ENCODE peak calls at places on chromosome 1, in five cellular contexts. H is GM23338, Y is A549, E is right lobe of liver, Q is lower lobe of right lung. G is an unnamed sample. For H3K4me1, the result is how much of the 10 kb centered on the place peaks cover.

GRCh38 chr1:72011721-72012120 is 270.6 kb downstream of the NEGR1 start:
- DNase-seq in Q (no peak), Y (no peak), H (no peak), E (no peak), G (no peak)

GRCh38 chr1:85628791-85629531 is 48.4 kb downstream of the CCN1 start:
- DNase-seq in H (peak), E (peak), Y (peak), Q (peak), G (no peak)

GRCh38 chr1:189429610-189430009 is 1048.1 kb downstream of the BRINP3 start:
- DNase-seq in Y (peak), H (peak), Q (no peak), E (no peak), G (no peak)

GRCh38 chr1:32303997-32304622 is 12.2 kb downstream of the HDAC1 start:
- DNase-seq in Y (no peak), Q (no peak), E (no peak), H (no peak), G (no peak)

GRCh38 chr1:244836135-244836521 is 670 bp downstream of the COX20 start:
- DNase-seq in E (no peak), H (peak), Y (peak), Q (no peak), G (no peak)

GRCh38 chr1:198641506-198641905 is 2.7 kb downstream of the PTPRC start:
- DNase-seq in E (no peak), Y (no peak), Q (no peak), H (no peak), G (no peak)

GRCh38 chr1:228464487-228464983 is 22.6 kb upstream of the RNF187 start:
- DNase-seq in Y (peak), H (peak), Q (peak), E (peak), G (no peak)

GRCh38 chr1:56137829-56138505 is 441.4 kb downstream of the PLPP3 start:
- DNase-seq in E (no peak), H (no peak), Y (no peak), Q (no peak), G (no peak)

GRCh38 chr1:198788561-198789064 is 149.8 kb downstream of the PTPRC start:
- DNase-seq in H (peak), Q (peak), Y (no peak), E (no peak), G (no peak)

GRCh38 chr1:167119696-167120095 is 25.8 kb downstream of the STYXL2 start:
- DNase-seq in Q (no peak), H (no peak), E (no peak), Y (no peak), G (no peak)

GRCh38 chr1:150876111-150876434 is 326 bp downstream of the ARNT start:
- DNase-seq in E (no peak), Y (no peak), Q (no peak), H (peak), G (no peak)

GRCh38 chr1:150887018-150887417 is at the start of gene CTXND2:
- DNase-seq in Q (no peak), Y (no peak), H (peak), E (no peak), G (no peak)

GRCh38 chr1:150877220-150877516 is 769 bp upstream of the ARNT start:
- DNase-seq in H (peak), Y (peak), E (no peak), Q (no peak), G (no peak)

GRCh38 chr1:150881331-150882070 is 5.1 kb upstream of the ARNT start:
- DNase-seq in Y (peak), E (no peak), H (no peak), Q (no peak), G (peak)
- TF ChIP-seq CTCF in Y (no peak), E (no peak), H (no peak), Q (no peak), G (no peak)

GRCh38 chr1:15189692-15190321 is 36.3 kb downstream of the TMEM51 start:
- DNase-seq in E (no peak), Y (peak), Q (no peak), H (no peak), G (no peak)
- H3K27ac ChIP-seq in E (no peak), Y (peak), Q (no peak), H (no peak), G (no peak)

GRCh38 chr1:101299166-101299565 is 62.3 kb downstream of the S1PR1 start:
- DNase-seq in Q (no peak), Y (no peak), E (no peak), H (no peak), G (no peak)

GRCh38 chr1:101293461-101294045 is 56.7 kb downstream of the S1PR1 start:
- DNase-seq in H (no peak), Q (no peak), E (no peak), Y (no peak), G (no peak)

GRCh38 chr1:101291562-101292035 is 54.8 kb downstream of the S1PR1 start:
- DNase-seq in E (no peak), Q (no peak), H (no peak), Y (no peak), G (peak)

GRCh38 chr1:101298663-101299062 is 61.8 kb downstream of the S1PR1 start:
- DNase-seq in Y (no peak), Q (no peak), H (no peak), E (no peak), G (no peak)

GRCh38 chr1:101295212-101295611 is 58.4 kb downstream of the S1PR1 start:
- DNase-seq in Y (no peak), H (no peak), E (no peak), Q (no peak), G (no peak)
- H3K4me1 ChIP-seq in Y (under half), H (under half), E (under half), Q (under half), G (under half)

DNA sequence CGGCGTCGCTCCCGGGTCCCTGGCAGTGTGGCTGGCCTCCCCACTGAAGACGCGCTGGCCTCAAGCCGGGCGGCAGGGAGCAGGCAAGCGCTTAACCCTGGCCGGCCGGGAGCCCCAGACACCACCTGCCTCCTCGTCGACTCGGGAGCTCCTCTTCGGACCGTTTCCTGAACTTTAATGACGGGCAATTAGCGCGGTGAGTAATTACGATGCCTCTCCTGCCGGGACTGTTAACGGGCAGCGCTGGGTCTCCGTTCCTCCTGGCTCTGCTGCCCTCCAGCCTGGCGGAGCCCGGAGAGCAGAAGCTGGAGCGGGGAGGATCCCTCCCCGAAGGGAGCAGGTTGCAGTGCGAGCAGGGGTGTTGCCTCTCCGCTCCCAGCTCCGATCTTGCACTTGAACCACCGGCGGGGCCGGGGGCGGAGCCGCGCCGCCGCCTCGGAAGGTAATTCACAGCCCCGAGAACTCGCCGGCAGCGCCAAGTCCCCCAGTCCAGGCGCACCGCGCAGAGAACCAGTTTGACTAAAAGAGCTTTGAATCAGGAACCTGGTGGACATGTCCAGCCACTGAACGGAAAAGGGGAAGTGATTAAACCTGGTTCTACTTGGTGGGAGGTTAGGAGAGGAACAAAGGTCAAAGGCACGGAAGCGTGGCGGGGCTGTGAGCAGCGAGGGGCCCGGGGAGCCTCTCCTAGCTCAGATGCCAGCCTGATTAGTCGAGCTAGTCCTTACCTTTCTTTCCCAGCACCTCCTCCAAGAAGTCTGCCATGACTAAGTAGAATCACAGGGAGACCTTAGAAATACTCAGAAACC is 18.3 kb upstream of the PLEKHA6 start:
- DNase-seq in H (peak), Q (peak), Y (peak), E (peak), G (no peak)
- TF ChIP-seq CTCF in H (no peak), Q (no peak), Y (no peak), E (no peak), G (no peak)

GRCh38 chr1:231217056-231217455 is 24.0 kb upstream of the GNPAT start:
- DNase-seq in Y (no peak), H (no peak), Q (no peak), E (no peak), G (no peak)
- H3K27ac ChIP-seq in Y (no peak), H (no peak), Q (no peak), E (no peak), G (no peak)

GRCh38 chr1:54337928-54338327 is 68.3 kb downstream of the SSBP3 start:
- DNase-seq in Y (no peak), E (no peak), H (no peak), Q (no peak), G (no peak)

GRCh38 chr1:54337034-54337433 is 69.2 kb downstream of the SSBP3 start:
- DNase-seq in Y (no peak), Q (no peak), H (no peak), E (no peak), G (no peak)

GRCh38 chr1:54335396-54336056 is 70.7 kb downstream of the SSBP3 start:
- DNase-seq in Y (no peak), E (no peak), H (no peak), Q (no peak), G (peak)

GRCh38 chr1:54334996-54335395 is 71.2 kb downstream of the SSBP3 start:
- DNase-seq in H (no peak), Q (no peak), Y (no peak), E (no peak), G (peak)

GRCh38 chr1:54336121-54336520 is 70.1 kb downstream of the SSBP3 start:
- DNase-seq in Y (no peak), Q (no peak), H (no peak), E (no peak), G (no peak)
- H3K4me1 ChIP-seq in Y (under half), Q (half or more), H (half or more), E (under half), G (half or more)

DNA sequence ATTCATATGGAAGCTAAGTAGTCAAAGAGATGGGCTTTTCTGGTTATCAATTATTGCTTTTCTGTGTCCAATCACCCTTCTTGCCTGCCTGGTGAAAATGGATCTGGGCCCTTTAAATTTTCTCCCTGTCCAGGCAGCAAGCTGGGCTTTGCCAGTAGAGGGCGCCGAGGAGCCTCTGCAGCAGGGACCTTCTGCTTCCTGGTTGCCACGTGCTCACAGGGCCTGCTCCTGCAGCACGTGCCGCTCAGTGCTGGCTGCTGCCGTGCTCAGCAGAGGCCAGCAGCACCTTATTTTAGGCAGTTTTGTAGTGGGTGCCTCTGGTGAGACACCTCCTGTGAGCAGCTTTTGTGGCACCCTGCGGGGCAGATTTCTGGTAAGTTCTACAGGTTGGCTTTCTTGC is 4.0 kb downstream of the ACTL8 start:
- DNase-seq in Y (peak), Q (peak), H (peak), E (no peak), G (no peak)
- TF ChIP-seq CTCF in Y (peak), Q (no peak), H (peak), E (peak), G (no peak)

GRCh38 chr1:178486100-178487069 is 10.4 kb downstream of the CLEC20A start:
- DNase-seq in E (no peak), H (peak), Y (no peak), Q (no peak), G (no peak)

GRCh38 chr1:178485467-178486098 is 11.2 kb downstream of the CLEC20A start:
- DNase-seq in E (no peak), H (no peak), Y (no peak), Q (no peak), G (no peak)

GRCh38 chr1:178487070-178487615 is 9.6 kb downstream of the CLEC20A start:
- DNase-seq in Y (no peak), Q (no peak), E (no peak), H (no peak), G (no peak)

GRCh38 chr1:178483251-178483957 is 13.4 kb downstream of the CLEC20A start:
- DNase-seq in Q (no peak), H (no peak), Y (no peak), E (no peak), G (no peak)

DNA sequence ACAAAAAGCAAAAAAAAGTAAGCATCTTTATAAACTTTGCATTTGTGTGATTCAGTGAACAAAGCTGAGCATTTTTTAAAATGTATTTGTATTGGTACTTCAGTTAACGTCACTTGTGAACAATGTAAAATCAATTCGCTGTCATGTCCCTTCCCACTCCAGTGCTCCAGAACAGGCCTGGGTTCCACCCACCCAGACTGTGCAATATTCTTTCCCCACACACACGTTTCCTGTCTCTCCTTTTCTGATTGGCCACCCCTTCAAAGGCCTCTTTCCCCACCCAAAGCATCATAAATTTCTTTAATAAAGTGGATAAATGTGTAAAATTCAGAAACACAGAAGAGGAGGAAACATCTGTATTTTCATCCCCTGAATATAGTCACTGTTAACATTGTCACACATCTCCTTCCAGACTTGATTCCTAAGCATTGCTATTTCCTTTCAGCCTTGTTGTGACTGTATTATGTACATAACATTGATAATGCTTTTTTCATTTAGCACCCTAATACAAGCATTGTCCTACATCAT is 12.0 kb downstream of the CLEC20A start:
- DNase-seq in Y (no peak), E (no peak), Q (no peak), H (no peak), G (no peak)
- H3K27ac ChIP-seq in Y (no peak), E (no peak), Q (no peak), H (no peak), G (no peak)